ENCODE peak calls at places on chromosomes 12 and 14, in four cellular contexts. One of them, this sample, is unnamed. For H3K4me1 and H3K27me3, the result is how much of the 10 kb centered on the place peaks cover.

GRCh38 chr12:127355061-127355820 is 911.7 kb upstream of the TMEM132C start:
- DNase-seq in heart left ventricle: no peak
- DNase-seq in uterus: no peak
- DNase-seq in body of pancreas: no peak
- DNase-seq in this sample: no peak

GRCh38 chr12:91127296-91127695 is 16.0 kb upstream of the LUM start:
- DNase-seq in heart left ventricle: no peak
- DNase-seq in uterus: no peak
- DNase-seq in body of pancreas: no peak
- DNase-seq in this sample: no peak

GRCh38 chr14:52913271-52913670 is 37.6 kb downstream of the FERMT2 start:
- DNase-seq in heart left ventricle: no peak
- DNase-seq in uterus: no peak
- DNase-seq in body of pancreas: no peak
- DNase-seq in this sample: no peak

GRCh38 chr12:13179159-13180074 is 17.1 kb upstream of the EMP1 start:
- DNase-seq in heart left ventricle: no peak
- DNase-seq in uterus: peak
- DNase-seq in body of pancreas: peak
- DNase-seq in this sample: peak

GRCh38 chr14:32331227-32331597 is 2.1 kb downstream of the AKAP6 start:
- DNase-seq in heart left ventricle: no peak
- DNase-seq in uterus: no peak
- DNase-seq in body of pancreas: no peak
- DNase-seq in this sample: no peak

GRCh38 chr12:69008510-69008909 is 75.5 kb upstream of the CPM start:
- DNase-seq in heart left ventricle: no peak
- DNase-seq in uterus: no peak
- DNase-seq in body of pancreas: no peak
- DNase-seq in this sample: no peak

GRCh38 chr12:103958621-103959020 is 7.1 kb upstream of the TDG start:
- DNase-seq in heart left ventricle: no peak
- DNase-seq in uterus: no peak
- DNase-seq in body of pancreas: no peak
- DNase-seq in this sample: no peak

GRCh38 chr14:103056322-103057027 is 874 bp downstream of the CDC42BPB start:
- DNase-seq in heart left ventricle: peak
- DNase-seq in uterus: peak
- DNase-seq in body of pancreas: peak
- DNase-seq in this sample: no peak

GRCh38 chr12:116964004-116964739 is 53.4 kb downstream of the FBXW8 start:
- DNase-seq in heart left ventricle: no peak
- DNase-seq in uterus: no peak
- DNase-seq in body of pancreas: no peak
- DNase-seq in this sample: no peak

GRCh38 chr12:2925322-2925995 is 33.7 kb upstream of the TEAD4 start:
- DNase-seq in heart left ventricle: no peak
- DNase-seq in uterus: no peak
- DNase-seq in body of pancreas: no peak
- DNase-seq in this sample: no peak

GRCh38 chr12:94648578-94648977 is 1.8 kb downstream of the TMCC3 start:
- DNase-seq in heart left ventricle: no peak
- DNase-seq in uterus: no peak
- DNase-seq in body of pancreas: no peak
- DNase-seq in this sample: no peak

DNA sequence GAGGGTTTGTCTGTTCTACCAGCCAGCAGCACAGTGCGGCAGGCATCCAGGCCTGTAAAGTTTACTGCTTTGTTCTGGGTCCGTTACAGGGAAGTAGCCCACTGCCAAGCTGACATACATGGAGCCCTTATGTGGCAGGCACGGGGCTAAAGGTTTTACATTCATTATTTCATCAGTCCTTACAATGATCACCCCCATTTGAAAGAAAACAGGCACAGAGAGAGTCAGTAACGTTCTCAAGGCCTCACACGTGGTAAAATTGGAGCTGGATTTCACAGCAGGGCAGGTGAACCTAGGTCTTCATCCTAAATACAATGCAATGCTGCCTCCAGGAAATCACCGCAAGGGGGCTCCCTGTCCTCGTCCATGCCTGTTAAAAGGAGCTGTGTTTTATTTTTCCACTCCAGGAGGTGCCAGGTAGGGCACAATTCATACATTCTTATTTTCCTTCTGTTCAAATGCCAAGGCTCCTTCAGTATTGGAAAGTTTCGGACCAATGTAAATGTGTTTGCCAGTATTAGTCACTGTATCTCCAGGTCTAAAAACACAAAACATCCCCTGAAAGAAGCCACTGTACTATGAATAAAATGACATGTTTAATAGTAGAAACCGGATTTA is 172.2 kb upstream of the GZMB start:
- DNase-seq in heart left ventricle: peak
- DNase-seq in uterus: peak
- DNase-seq in body of pancreas: peak
- DNase-seq in this sample: peak
- TF ChIP-seq POLR2A in heart left ventricle: no peak
- TF ChIP-seq POLR2A in uterus: no peak
- TF ChIP-seq POLR2A in body of pancreas: no peak
- TF ChIP-seq POLR2A in this sample: no peak

GRCh38 chr12:82474181-82474797 is 116.0 kb downstream of the METTL25 start:
- DNase-seq in heart left ventricle: no peak
- DNase-seq in uterus: no peak
- DNase-seq in body of pancreas: no peak
- DNase-seq in this sample: no peak

GRCh38 chr12:82473111-82473754 is 114.9 kb downstream of the METTL25 start:
- DNase-seq in heart left ventricle: no peak
- DNase-seq in uterus: no peak
- DNase-seq in body of pancreas: no peak
- DNase-seq in this sample: no peak

GRCh38 chr12:82475211-82475610 is 116.9 kb downstream of the METTL25 start:
- DNase-seq in heart left ventricle: no peak
- DNase-seq in uterus: no peak
- DNase-seq in body of pancreas: no peak
- DNase-seq in this sample: no peak

GRCh38 chr12:82470906-82471512 is 112.7 kb downstream of the METTL25 start:
- DNase-seq in heart left ventricle: no peak
- DNase-seq in uterus: no peak
- DNase-seq in body of pancreas: no peak
- DNase-seq in this sample: no peak

DNA sequence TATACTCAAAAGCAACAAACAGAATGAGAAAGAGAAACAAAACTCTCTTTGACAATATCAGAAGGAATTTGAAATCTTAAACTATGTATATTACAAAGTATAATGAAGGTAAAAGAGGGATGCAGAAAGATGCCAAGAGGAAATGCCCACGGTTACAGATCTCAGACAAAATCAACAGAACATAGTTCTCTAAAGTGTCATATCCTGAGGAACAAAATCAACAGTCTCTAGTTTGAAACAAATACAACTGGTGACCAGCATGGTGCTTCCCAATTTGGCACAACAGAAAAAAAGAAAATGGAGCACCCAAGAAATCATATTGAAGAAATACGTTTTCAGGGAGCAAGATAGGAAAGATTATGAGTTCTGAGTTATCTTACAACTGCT is 116.5 kb downstream of the METTL25 start:
- DNase-seq in heart left ventricle: no peak
- DNase-seq in uterus: no peak
- DNase-seq in body of pancreas: no peak
- DNase-seq in this sample: no peak
- H3K4me1 ChIP-seq in heart left ventricle: under half
- H3K4me1 ChIP-seq in uterus: under half
- H3K4me1 ChIP-seq in body of pancreas: under half
- H3K4me1 ChIP-seq in this sample: under half

DNA sequence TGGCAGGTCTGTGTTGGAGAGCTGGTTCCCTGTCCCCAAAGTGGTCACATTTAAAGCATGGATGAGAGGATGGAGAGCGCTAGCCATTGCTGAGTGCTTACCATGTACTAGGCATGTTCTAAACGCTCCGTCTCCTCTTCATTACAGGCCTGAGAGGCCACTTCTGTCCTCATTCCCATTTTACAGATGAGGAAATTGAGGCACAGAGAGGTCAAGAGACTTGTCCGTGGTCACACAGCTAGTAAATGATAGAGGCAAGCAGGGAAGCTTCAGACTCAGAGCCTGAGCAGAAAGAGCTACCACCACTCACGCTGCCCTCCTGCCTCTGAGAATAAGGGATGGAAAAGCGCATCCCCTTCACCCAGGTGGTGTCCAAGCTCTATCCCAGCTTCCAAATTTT is 64.3 kb downstream of the SLC25A47 start:
- DNase-seq in heart left ventricle: no peak
- DNase-seq in uterus: no peak
- DNase-seq in body of pancreas: no peak
- DNase-seq in this sample: no peak
- H3K27me3 ChIP-seq in heart left ventricle: under half
- H3K27me3 ChIP-seq in uterus: under half
- H3K27me3 ChIP-seq in body of pancreas: under half
- H3K27me3 ChIP-seq in this sample: under half

GRCh38 chr14:67620217-67620789 is 583 bp downstream of the ARG2 start:
- DNase-seq in heart left ventricle: no peak
- DNase-seq in uterus: peak
- DNase-seq in body of pancreas: peak
- DNase-seq in this sample: peak

GRCh38 chr14:67618617-67619063 is 1.1 kb upstream of the ARG2 start:
- DNase-seq in heart left ventricle: no peak
- DNase-seq in uterus: no peak
- DNase-seq in body of pancreas: peak
- DNase-seq in this sample: no peak

GRCh38 chr14:67623114-67623513 is 3.4 kb downstream of the ARG2 start:
- DNase-seq in heart left ventricle: no peak
- DNase-seq in uterus: no peak
- DNase-seq in body of pancreas: no peak
- DNase-seq in this sample: no peak

GRCh38 chr14:67622675-67623074 is 3.0 kb downstream of the ARG2 start:
- DNase-seq in heart left ventricle: no peak
- DNase-seq in uterus: no peak
- DNase-seq in body of pancreas: peak
- DNase-seq in this sample: no peak

GRCh38 chr14:67619446-67620216 is at the start of gene ARG2:
- DNase-seq in heart left ventricle: peak
- DNase-seq in uterus: peak
- DNase-seq in body of pancreas: peak
- DNase-seq in this sample: peak
- TF ChIP-seq POLR2A in heart left ventricle: no peak
- TF ChIP-seq POLR2A in uterus: peak
- TF ChIP-seq POLR2A in body of pancreas: peak
- TF ChIP-seq POLR2A in this sample: peak

GRCh38 chr12:120799417-120800045 is 73.9 kb downstream of the ACADS start:
- DNase-seq in heart left ventricle: no peak
- DNase-seq in uterus: no peak
- DNase-seq in body of pancreas: no peak
- DNase-seq in this sample: no peak
- H3K4me1 ChIP-seq in heart left ventricle: under half
- H3K4me1 ChIP-seq in uterus: under half
- H3K4me1 ChIP-seq in body of pancreas: under half
- H3K4me1 ChIP-seq in this sample: under half

GRCh38 chr14:100788517-100789365 is 37.2 kb upstream of the MEG3 start:
- DNase-seq in heart left ventricle: no peak
- DNase-seq in uterus: no peak
- DNase-seq in body of pancreas: peak
- DNase-seq in this sample: no peak
- H3K27me3 ChIP-seq in heart left ventricle: under half
- H3K27me3 ChIP-seq in uterus: under half
- H3K27me3 ChIP-seq in body of pancreas: under half
- H3K27me3 ChIP-seq in this sample: under half

GRCh38 chr12:15688838-15689237 is 100.3 kb downstream of the EPS8 start:
- DNase-seq in heart left ventricle: no peak
- DNase-seq in uterus: no peak
- DNase-seq in body of pancreas: no peak
- DNase-seq in this sample: no peak

GRCh38 chr12:15690320-15690719 is 98.9 kb downstream of the EPS8 start:
- DNase-seq in heart left ventricle: no peak
- DNase-seq in uterus: no peak
- DNase-seq in body of pancreas: no peak
- DNase-seq in this sample: no peak

GRCh38 chr12:15689751-15690191 is 99.4 kb downstream of the EPS8 start:
- DNase-seq in heart left ventricle: no peak
- DNase-seq in uterus: no peak
- DNase-seq in body of pancreas: no peak
- DNase-seq in this sample: no peak

GRCh38 chr12:15687583-15687982 is 101.6 kb downstream of the EPS8 start:
- DNase-seq in heart left ventricle: no peak
- DNase-seq in uterus: no peak
- DNase-seq in body of pancreas: no peak
- DNase-seq in this sample: no peak

DNA sequence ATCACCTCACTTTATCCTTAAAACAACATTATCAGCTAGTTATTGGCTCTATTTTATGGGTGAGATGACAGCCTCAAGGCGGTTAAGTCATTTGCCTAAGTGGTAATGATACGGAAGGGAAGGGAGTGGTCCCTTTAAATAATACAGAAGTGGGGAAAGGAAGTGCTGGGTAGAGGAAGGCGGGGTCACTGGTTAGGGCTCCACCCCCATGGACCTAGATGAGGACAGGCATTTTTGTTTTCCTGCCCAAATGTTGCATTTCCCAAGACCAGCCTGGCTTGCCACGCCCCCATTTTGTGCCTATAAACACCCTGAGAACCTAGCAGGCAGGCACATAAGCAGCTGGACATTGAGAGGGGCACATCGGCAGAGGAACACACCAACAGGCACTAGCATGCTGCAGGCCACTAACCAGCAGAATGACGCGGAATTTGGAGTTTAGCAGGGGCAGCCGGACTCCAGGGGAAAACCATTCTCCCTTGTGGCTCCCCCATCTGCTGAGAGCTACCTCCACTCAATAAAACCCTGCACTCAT is 100.9 kb downstream of the EPS8 start:
- DNase-seq in heart left ventricle: peak
- DNase-seq in uterus: no peak
- DNase-seq in body of pancreas: peak
- DNase-seq in this sample: no peak
- TF ChIP-seq POLR2A in heart left ventricle: no peak
- TF ChIP-seq POLR2A in uterus: no peak
- TF ChIP-seq POLR2A in body of pancreas: peak
- TF ChIP-seq POLR2A in this sample: peak